ENCODE peak calls at places on chromosomes 4 and X, in eight cellular contexts. X is MM.1S, D is OCI-LY7, B is SK-N-SH, C is hepatocyte, K is neural progenitor cell, A is HCT116, U is PC-3. P is an unnamed sample.

GRCh38 chr4:92263010-92263409 is 40.8 kb upstream of the GRID2 start:
- DNase-seq in X (no peak), D (no peak), B (no peak), C (no peak), K (no peak), A (no peak), U (no peak), P (no peak)

GRCh38 chr4:7155611-7156071 is 36.7 kb upstream of the SORCS2 start:
- DNase-seq in X (no peak), D (no peak), B (no peak), C (no peak), K (no peak), A (no peak), U (no peak), P (peak)

GRCh38 chrX:32483534-32484136 is 727.7 kb downstream of the DMD start:
- DNase-seq in X (peak), D (peak), B (peak), C (peak), K (peak), A (no peak), U (peak), P (peak)

GRCh38 chr4:112296949-112297483 is at the start of gene ALPK1:
- DNase-seq in X (peak), D (peak), B (peak), C (peak), K (no peak), A (peak), U (peak), P (peak)

GRCh38 chr4:64538219-64538618 is 129.0 kb upstream of the TECRL start:
- DNase-seq in X (no peak), D (no peak), B (no peak), C (no peak), K (peak), A (no peak), U (peak), P (no peak)

GRCh38 chr4:122633211-122633610 is 12.3 kb upstream of the IL21 start:
- DNase-seq in X (no peak), D (no peak), B (no peak), C (no peak), K (no peak), A (no peak), U (no peak), P (peak)

GRCh38 chr4:7843831-7844230 is 95.8 kb downstream of the AFAP1 start:
- DNase-seq in X (no peak), D (no peak), B (no peak), C (no peak), K (no peak), A (no peak), U (peak), P (no peak)

GRCh38 chrX:72620550-72621145 is 48.0 kb upstream of the HDAC8 start:
- DNase-seq in X (no peak), D (no peak), B (no peak), C (peak), K (no peak), A (peak), U (peak), P (peak)

GRCh38 chr4:152972821-152973613 is 36.9 kb downstream of the FHDC1 start:
- DNase-seq in X (no peak), D (no peak), B (no peak), C (no peak), K (no peak), A (no peak), U (peak), P (peak)

GRCh38 chr4:177185151-177185550 is 124.5 kb upstream of the NEIL3 start:
- DNase-seq in X (no peak), D (no peak), B (no peak), C (no peak), K (peak), A (no peak), U (no peak), P (peak)

GRCh38 chr4:100060765-100061416 is 110.8 kb upstream of the H2AZ1 start:
- DNase-seq in X (no peak), D (no peak), B (no peak), C (no peak), K (no peak), A (no peak), U (no peak), P (no peak)

GRCh38 chrX:7163146-7163677 is 15.3 kb upstream of the PUDP start:
- DNase-seq in X (no peak), D (no peak), B (peak), C (no peak), K (no peak), A (no peak), U (no peak), P (no peak)

GRCh38 chrX:39112143-39112542 is 310.9 kb downstream of the MID1IP1 start:
- DNase-seq in X (no peak), D (no peak), B (no peak), C (no peak), K (no peak), A (no peak), U (peak), P (peak)

GRCh38 chr4:92825186-92825715 is 521.5 kb downstream of the GRID2 start:
- DNase-seq in X (no peak), D (no peak), B (no peak), C (peak), K (no peak), A (no peak), U (peak), P (no peak)

GRCh38 chr4:79682801-79683217 is 274.8 kb upstream of the GK2 start:
- DNase-seq in X (no peak), D (no peak), B (no peak), C (no peak), K (peak), A (no peak), U (no peak), P (no peak)

GRCh38 chrX:150942958-150943594 is 40.1 kb upstream of the HMGB3 start:
- DNase-seq in X (no peak), D (no peak), B (no peak), C (no peak), K (no peak), A (no peak), U (no peak), P (peak)

GRCh38 chr4:29014555-29014954 is 1705.6 kb upstream of the PCDH7 start:
- DNase-seq in X (no peak), D (no peak), B (no peak), C (no peak), K (no peak), A (no peak), U (no peak), P (no peak)

GRCh38 chr4:141339966-141340365 is 119.3 kb downstream of the ZNF330 start:
- DNase-seq in X (no peak), D (no peak), B (no peak), C (no peak), K (no peak), A (no peak), U (peak), P (peak)

GRCh38 chr4:56276547-56276946 is 110.7 kb downstream of the AASDH start:
- DNase-seq in X (no peak), D (no peak), B (no peak), C (no peak), K (no peak), A (no peak), U (no peak), P (peak)

GRCh38 chr4:143352720-143353119 is 16.0 kb downstream of the GAB1 start:
- DNase-seq in X (no peak), D (no peak), B (no peak), C (no peak), K (no peak), A (no peak), U (no peak), P (no peak)
- H3K27ac ChIP-seq in X (peak), D (peak), B (peak), C (peak), K (no peak), A (no peak), U (peak), P (no peak)

DNA sequence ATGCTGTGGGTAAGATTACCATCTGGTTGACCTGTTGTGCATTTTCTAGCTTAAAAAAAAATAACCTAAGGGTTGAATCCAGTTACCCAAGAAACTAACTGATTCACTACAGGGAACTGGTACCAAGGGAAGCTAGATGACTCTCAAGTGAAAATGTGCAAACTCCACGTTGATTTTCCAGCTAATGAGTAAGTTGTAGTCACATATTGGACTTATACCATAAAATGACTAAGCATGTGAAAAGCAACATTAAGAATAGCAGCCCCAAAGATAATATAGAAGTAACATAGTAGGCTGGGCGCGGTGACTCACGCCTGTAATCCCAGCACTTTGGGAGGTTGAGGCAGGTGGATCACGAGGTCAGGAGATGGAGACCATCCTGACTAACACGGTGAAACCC is 270.9 kb downstream of the SPRY1 start:
- DNase-seq in X (no peak), D (no peak), B (no peak), C (no peak), K (no peak), A (no peak), U (peak), P (peak)
- TF ChIP-seq EZH2phosphoT487 in X (no peak), D (no peak), B (no peak), C (no peak), K (no peak), A (no peak), U (no peak), P (no peak)

GRCh38 chrX:119778829-119779228 is 12.6 kb downstream of the RPL39 start:
- DNase-seq in X (no peak), D (no peak), B (no peak), C (no peak), K (no peak), A (no peak), U (no peak), P (no peak)

DNA sequence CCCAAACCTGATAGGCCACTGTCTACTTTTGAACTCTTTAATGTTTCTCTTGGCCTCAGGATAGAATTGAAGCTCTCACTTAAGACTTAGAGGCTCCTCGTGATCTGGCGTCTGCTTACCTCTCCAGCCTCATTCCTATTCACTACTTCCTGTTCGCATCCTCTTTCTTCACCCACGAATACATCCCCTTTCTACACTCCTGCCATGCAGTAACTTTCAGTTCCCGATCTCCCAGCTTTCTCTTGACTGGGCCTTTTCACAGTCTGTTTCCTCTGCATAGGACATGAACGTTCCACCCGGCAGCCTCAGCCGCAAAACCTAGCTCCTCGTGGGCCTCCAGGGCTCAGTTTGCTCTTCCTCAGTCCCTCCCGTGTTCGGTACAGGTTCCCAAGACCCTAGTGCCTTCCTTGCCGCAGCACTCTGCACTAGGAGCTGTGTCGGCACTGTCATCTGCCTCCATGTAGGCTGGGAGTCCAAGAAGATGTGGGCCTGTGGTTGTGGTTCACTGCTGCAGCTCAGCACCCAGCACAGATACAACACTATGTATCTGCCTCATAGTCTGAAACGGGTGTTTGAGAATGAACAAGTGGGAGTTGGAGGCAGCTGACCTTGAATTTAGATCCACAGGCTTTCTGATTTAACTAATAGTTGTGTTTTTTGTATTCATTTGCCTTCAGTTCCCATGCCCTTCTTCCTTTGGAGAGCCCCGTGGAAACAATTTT is 15.8 kb downstream of the RPL39 start:
- DNase-seq in X (no peak), D (peak), B (no peak), C (no peak), K (no peak), A (no peak), U (no peak), P (no peak)
- H3K27ac ChIP-seq in X (no peak), D (peak), B (no peak), C (no peak), K (no peak), A (no peak), U (no peak), P (no peak)

GRCh38 chrX:31038585-31039326 is 33.1 kb downstream of the FTHL17 start:
- DNase-seq in X (peak), D (peak), B (peak), C (peak), K (peak), A (no peak), U (peak), P (peak)

GRCh38 chrX:31039327-31039711 is 32.5 kb downstream of the FTHL17 start:
- DNase-seq in X (no peak), D (peak), B (no peak), C (no peak), K (no peak), A (no peak), U (no peak), P (no peak)

GRCh38 chrX:31036895-31037294 is 34.9 kb downstream of the FTHL17 start:
- DNase-seq in X (peak), D (peak), B (peak), C (peak), K (peak), A (peak), U (peak), P (peak)
- TF ChIP-seq EZH2phosphoT487 in X (no peak), D (no peak), B (no peak), C (no peak), K (no peak), A (no peak), U (no peak), P (no peak)

GRCh38 chr4:107978716-107979451 is 10.8 kb upstream of the HADH start:
- DNase-seq in X (no peak), D (no peak), B (no peak), C (no peak), K (no peak), A (no peak), U (no peak), P (no peak)
- H3K27ac ChIP-seq in X (no peak), D (no peak), B (no peak), C (no peak), K (no peak), A (no peak), U (no peak), P (no peak)

DNA sequence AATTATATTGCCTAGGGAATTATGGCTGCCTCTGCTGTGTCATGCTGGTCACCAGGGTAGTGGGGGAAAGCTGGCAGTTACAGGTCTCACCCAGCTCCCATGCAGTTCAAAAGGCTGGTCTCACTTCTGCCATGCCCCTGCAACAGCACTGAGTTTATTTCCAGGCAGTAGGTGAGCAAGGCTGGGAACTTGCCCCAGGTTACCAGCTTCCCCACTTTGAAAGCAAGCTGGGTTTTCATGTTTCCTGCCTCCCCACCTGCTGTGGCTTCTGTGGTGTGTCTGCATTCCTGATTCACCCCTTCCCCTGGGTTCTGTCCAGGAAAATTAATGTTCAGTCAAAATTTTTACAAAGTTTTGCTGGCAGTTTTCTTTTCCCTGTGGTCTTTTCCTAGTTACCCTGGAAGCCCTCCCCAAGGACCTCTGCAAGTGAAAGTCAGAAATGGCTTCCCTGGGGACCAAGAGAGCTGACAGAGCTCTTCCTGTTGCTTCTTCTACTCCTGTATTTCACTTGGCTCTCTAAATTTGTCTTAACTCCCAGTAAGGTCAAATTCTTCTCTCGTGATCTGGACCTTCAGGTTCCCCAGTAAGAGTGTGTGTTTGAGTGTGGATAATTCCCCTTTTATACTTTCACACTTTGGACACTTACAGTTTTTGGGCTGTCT is 58.5 kb upstream of the AGTR2 start:
- DNase-seq in X (peak), D (no peak), B (no peak), C (no peak), K (no peak), A (no peak), U (no peak), P (no peak)
- TF ChIP-seq EZH2phosphoT487 in X (no peak), D (no peak), B (no peak), C (no peak), K (no peak), A (no peak), U (no peak), P (no peak)

GRCh38 chr4:118396881-118397666 is 44.3 kb upstream of the PRSS12 start:
- DNase-seq in X (no peak), D (no peak), B (no peak), C (no peak), K (no peak), A (no peak), U (no peak), P (no peak)
- H3K27ac ChIP-seq in X (no peak), D (no peak), B (peak), C (peak), K (no peak), A (no peak), U (no peak), P (no peak)

P was measured in GM23248.